ENCODE peak calls at places on chromosomes 12 and 14, in seven cellular contexts. F is cardiac muscle cell; W is CD8-positive, alpha-beta memory T cell; X is SJSA1; I is uterus; Y is K562; J is CD8-positive, alpha-beta T cell. G is an unnamed sample. For H3K4me1 and H3K27me3, the result is how much of the 10 kb centered on the place peaks cover.

GRCh38 chr12:82203076-82203475 is 155.1 kb downstream of the CCDC59 start:
- DNase-seq in I (no peak), W (no peak), Y (no peak), F (no peak), X (no peak), J (no peak), G (peak)

GRCh38 chr14:99207456-99207855 is 64.5 kb downstream of the BCL11B start:
- DNase-seq in W (no peak), Y (no peak), J (no peak), X (no peak), I (no peak), F (peak), G (no peak)

GRCh38 chr14:31510222-31510621 is 22.4 kb upstream of the GPR33 start:
- DNase-seq in W (no peak), F (peak), X (peak), I (no peak), Y (peak), J (no peak), G (no peak)

GRCh38 chr14:77306406-77307098 is 14.1 kb downstream of the POMT2 start:
- DNase-seq in J (no peak), Y (no peak), X (no peak), I (no peak), W (no peak), F (no peak), G (no peak)

GRCh38 chr14:38705220-38705619 is 397.8 kb downstream of the SEC23A start:
- DNase-seq in I (no peak), F (no peak), W (no peak), X (no peak), J (no peak), Y (no peak), G (no peak)

GRCh38 chr12:14558377-14559051 is 9.2 kb downstream of the PLBD1 start:
- DNase-seq in J (no peak), X (no peak), I (no peak), Y (no peak), W (no peak), F (no peak), G (no peak)

GRCh38 chr12:124419292-124420040 is 124.6 kb downstream of the RFLNA start:
- DNase-seq in W (no peak), I (no peak), J (no peak), X (no peak), F (no peak), Y (no peak), G (no peak)

GRCh38 chr12:47967461-47968430 is 4.3 kb downstream of the TMEM106C start:
- DNase-seq in X (no peak), Y (no peak), W (no peak), I (no peak), J (no peak), F (no peak), G (no peak)

GRCh38 chr12:54419088-54419887 is at the start of gene ITGA5:
- DNase-seq in Y (peak), X (peak), F (peak), I (peak), W (peak), J (no peak), G (peak)

GRCh38 chr12:110743571-110744093 is 941 bp upstream of the PPP1CC start:
- DNase-seq in W (no peak), I (peak), F (no peak), J (peak), X (peak), Y (no peak), G (no peak)

GRCh38 chr14:55807992-55808391 is 228.0 kb downstream of the KTN1 start:
- DNase-seq in I (no peak), X (no peak), F (no peak), J (no peak), Y (no peak), W (no peak), G (no peak)

GRCh38 chr12:13436696-13437391 is 240.3 kb downstream of the EMP1 start:
- DNase-seq in I (no peak), F (peak), W (no peak), Y (peak), X (no peak), J (no peak), G (no peak)

GRCh38 chr12:89980236-89980635 is 271.6 kb upstream of the ATP2B1 start:
- DNase-seq in Y (no peak), I (peak), J (no peak), W (no peak), X (no peak), F (no peak), G (no peak)

GRCh38 chr12:52613363-52614030 is 4.9 kb downstream of the KRT73 start:
- DNase-seq in W (no peak), Y (no peak), F (no peak), J (peak), I (no peak), X (no peak), G (no peak)

GRCh38 chr14:46054526-46054925 is 597.1 kb downstream of the RPL10L start:
- DNase-seq in Y (no peak), I (no peak), W (no peak), J (no peak), X (peak), F (no peak), G (no peak)

GRCh38 chr14:106094654-106095189 is 568.3 kb downstream of the TMEM121 start:
- DNase-seq in Y (no peak), W (peak), J (no peak), I (no peak), F (no peak), X (no peak), G (no peak)

GRCh38 chr14:90140298-90140955 is 78.6 kb downstream of the KCNK13 start:
- DNase-seq in Y (no peak), I (no peak), J (no peak), F (no peak), W (no peak), X (peak), G (peak)

GRCh38 chr14:38243696-38244250 is 12.1 kb downstream of the CLEC14A start:
- DNase-seq in I (no peak), W (no peak), Y (no peak), J (no peak), X (no peak), F (no peak), G (no peak)

GRCh38 chr14:77991128-77991772 is 178.9 kb upstream of the NRXN3 start:
- DNase-seq in Y (no peak), W (no peak), I (no peak), J (no peak), X (no peak), F (peak), G (no peak)

GRCh38 chr12:13547283-13547682 is 350.8 kb downstream of the EMP1 start:
- DNase-seq in X (no peak), J (no peak), F (no peak), W (no peak), I (no peak), Y (no peak), G (no peak)

GRCh38 chr14:29637406-29637805 is 290.2 kb downstream of the PRKD1 start:
- DNase-seq in Y (no peak), F (no peak), I (no peak), J (no peak), W (no peak), X (peak), G (no peak)

GRCh38 chr14:93173943-93174395 is 10.7 kb downstream of the MOAP1 start:
- DNase-seq in Y (peak), I (no peak), F (no peak), X (no peak), J (no peak), W (no peak), G (no peak)

GRCh38 chr14:89137514-89138163 is 279.4 kb downstream of the FOXN3 start:
- DNase-seq in X (peak), J (no peak), F (no peak), Y (no peak), W (no peak), I (no peak), G (no peak)

GRCh38 chr12:75690556-75690955 is 179.1 kb upstream of the KRR1 start:
- DNase-seq in F (no peak), I (no peak), J (no peak), Y (no peak), X (peak), W (no peak), G (no peak)

GRCh38 chr12:116690016-116690709 is 47.7 kb downstream of the SPRING1 start:
- DNase-seq in F (peak), W (no peak), Y (no peak), J (no peak), I (no peak), X (no peak), G (no peak)

GRCh38 chr12:130162267-130162666 is at the start of gene FZD10:
- DNase-seq in I (peak), J (no peak), X (no peak), F (peak), W (no peak), Y (no peak), G (peak)

GRCh38 chr14:54642950-54643695 is 76.2 kb downstream of the SAMD4A start:
- DNase-seq in F (peak), W (no peak), Y (no peak), X (peak), I (no peak), J (no peak), G (no peak)

GRCh38 chr14:59358105-59358504 is 107.1 kb downstream of the GPR135 start:
- DNase-seq in F (peak), I (no peak), X (peak), W (no peak), Y (no peak), J (no peak), G (peak)

GRCh38 chr12:92041742-92042141 is 103.9 kb downstream of the BTG1 start:
- DNase-seq in F (no peak), I (no peak), Y (no peak), W (peak), X (no peak), J (peak), G (no peak)

GRCh38 chr14:102012336-102012735 is 48.0 kb downstream of the DYNC1H1 start:
- DNase-seq in W (no peak), I (no peak), Y (no peak), J (no peak), F (no peak), X (no peak), G (no peak)

GRCh38 chr12:41663487-41664258 is 475.6 kb downstream of the PDZRN4 start:
- DNase-seq in J (no peak), I (no peak), F (peak), Y (no peak), W (no peak), X (no peak), G (peak)

GRCh38 chr14:96192049-96192448 is 12.6 kb upstream of the BDKRB2 start:
- DNase-seq in W (no peak), I (no peak), X (no peak), Y (no peak), J (no peak), F (no peak), G (peak)

GRCh38 chr14:103451401-103451800 is 66.2 kb downstream of the MARK3 start:
- DNase-seq in F (no peak), Y (no peak), I (no peak), J (no peak), X (no peak), W (no peak), G (no peak)

GRCh38 chr14:65000868-65001600 is 14.3 kb downstream of the FNTB start:
- DNase-seq in W (no peak), J (peak), X (peak), F (no peak), Y (no peak), I (no peak), G (no peak)

GRCh38 chr12:115895247-115895646 is 382.2 kb downstream of the MED13L start:
- DNase-seq in J (no peak), F (no peak), Y (peak), W (no peak), I (no peak), X (no peak), G (peak)

GRCh38 chr14:104975481-104976197 is 2.5 kb downstream of the AHNAK2 start:
- DNase-seq in J (peak), Y (no peak), F (peak), I (no peak), X (no peak), W (no peak), G (peak)

GRCh38 chr12:6952860-6953416 is 1.8 kb downstream of the PTPN6 start:
- DNase-seq in J (no peak), F (no peak), X (no peak), I (no peak), Y (no peak), W (peak), G (no peak)
- H3K4me1 ChIP-seq in J (half or more), F (under half), X (under half), I (under half), Y (half or more), W (half or more), G (under half)

GRCh38 chr14:52974406-52974805 is 23.6 kb upstream of the FERMT2 start:
- DNase-seq in Y (no peak), X (peak), F (no peak), W (no peak), I (no peak), J (no peak), G (no peak)

GRCh38 chr14:52977798-52978197 is 26.9 kb upstream of the FERMT2 start:
- DNase-seq in X (no peak), J (no peak), F (no peak), I (no peak), Y (no peak), W (no peak), G (no peak)
- H3K4me3 ChIP-seq in X (no peak), J (no peak), F (no peak), I (no peak), Y (no peak), W (no peak), G (no peak)

DNA sequence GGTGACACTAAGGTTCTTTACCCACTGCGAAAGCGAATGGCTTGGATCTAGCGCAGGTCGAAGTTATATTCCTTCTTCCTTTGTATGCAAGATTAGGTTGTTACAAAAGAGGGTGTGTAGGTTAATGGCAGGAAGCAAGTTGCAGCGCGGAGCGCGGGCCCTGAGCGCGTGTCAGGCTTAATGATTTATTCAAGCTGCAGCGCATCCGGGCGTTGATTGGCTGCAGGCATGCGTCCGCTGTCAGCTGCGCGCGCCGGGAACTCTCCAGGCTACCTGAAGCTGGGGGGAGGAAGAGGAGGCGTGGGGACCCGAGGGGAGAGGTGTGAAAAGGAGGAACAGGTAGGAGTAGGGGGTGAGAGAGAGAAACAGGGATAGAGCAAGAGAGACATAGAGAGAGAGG is 7.4 kb downstream of the ASCL1 start:
- DNase-seq in F (peak), W (no peak), Y (no peak), X (no peak), J (no peak), I (no peak), G (no peak)
- H3K27me3 ChIP-seq in F (half or more), W (half or more), Y (under half), X (half or more), J (under half), I (under half), G (under half)

GRCh38 chr12:122889658-122890561 is 6.0 kb downstream of the VPS37B start:
- DNase-seq in F (no peak), J (no peak), I (no peak), X (no peak), Y (no peak), W (no peak), G (no peak)

GRCh38 chr12:122886161-122886560 is 9.8 kb downstream of the VPS37B start:
- DNase-seq in J (no peak), X (no peak), W (no peak), I (no peak), F (no peak), Y (no peak), G (no peak)

GRCh38 chr12:122886851-122887816 is 8.8 kb downstream of the VPS37B start:
- DNase-seq in X (peak), W (no peak), F (no peak), J (no peak), Y (peak), I (no peak), G (no peak)

GRCh38 chr12:122887817-122888212 is 8.1 kb downstream of the VPS37B start:
- DNase-seq in J (no peak), I (no peak), F (no peak), W (no peak), Y (no peak), X (no peak), G (no peak)

DNA sequence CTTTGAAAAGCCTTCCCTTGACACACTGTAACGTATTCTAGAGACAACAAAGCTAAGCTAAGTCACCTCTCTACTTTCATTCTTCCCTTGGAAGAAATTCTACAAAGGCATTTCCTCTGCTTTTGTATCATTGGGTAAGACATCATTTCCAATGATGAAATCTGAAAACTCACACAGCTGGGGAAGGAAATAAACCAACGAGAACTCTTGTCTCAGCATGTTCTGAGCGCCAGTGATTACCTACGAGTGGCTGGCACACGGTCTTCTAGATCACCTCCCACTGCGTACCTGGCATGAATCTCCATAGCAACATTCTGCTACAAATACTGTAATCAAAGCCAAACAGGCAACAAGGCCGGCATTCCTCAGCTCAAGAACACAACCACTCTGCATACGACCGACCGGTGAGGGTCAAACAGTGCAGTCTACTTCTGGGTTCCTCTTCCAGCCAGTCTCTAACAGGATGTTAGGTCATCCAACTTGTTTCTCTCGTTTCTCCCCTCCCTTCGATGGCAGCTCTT is 7.6 kb downstream of the VPS37B start:
- DNase-seq in J (no peak), I (no peak), Y (no peak), X (no peak), W (peak), F (no peak), G (peak)
- H3K4me1 ChIP-seq in J (half or more), I (under half), Y (under half), X (under half), W (half or more), F (under half), G (half or more)